ENCODE peak calls at places on chromosomes 13 and 19, in four cellular contexts. L is epithelial cell of proximal tubule, N is mammary epithelial cell, P is pancreas. U is an unnamed sample.
A peak's percentile ranks its signal among the peaks of the same experiment; 100 is the strongest.

GRCh38 chr13:65593298-65593874 is 1636.8 kb downstream of the PCDH9 start:
- DNase-seq in P (no peak), L (no peak), N (no peak), U (no peak)

GRCh38 chr19:10402441-10403038 is 802 bp downstream of the CDC37 start:
- DNase-seq in P (no peak), L (no peak), N (no peak), U (no peak)

GRCh38 chr19:10102787-10103236 is 334 bp upstream of the ANGPTL6 start:
- DNase-seq in L (no peak), N (no peak), P (peak; percentile 5), U (no peak)

GRCh38 chr13:39773833-39774232 is 118.4 kb downstream of the COG6 start:
- DNase-seq in N (no peak), P (no peak), L (no peak), U (no peak)

GRCh38 chr19:6126335-6126974 is 9.0 kb upstream of the ACSBG2 start:
- DNase-seq in P (no peak), L (no peak), N (peak; percentile 71), U (no peak)

GRCh38 chr13:46903748-46904147 is 6.9 kb upstream of the HTR2A start:
- DNase-seq in L (no peak), N (peak; percentile 42), P (no peak), U (no peak)

GRCh38 chr13:63438951-63439350 is 2023.3 kb upstream of the PCDH20 start:
- DNase-seq in L (no peak), N (no peak), P (no peak), U (no peak)

GRCh38 chr19:46656541-46656940 is 4.4 kb downstream of the DACT3 start:
- DNase-seq in L (no peak), P (no peak), N (no peak), U (no peak)

GRCh38 chr13:86403213-86403612 is 604.0 kb upstream of the SLITRK6 start:
- DNase-seq in P (no peak), L (no peak), N (no peak), U (no peak)

GRCh38 chr13:90680826-90681225 is 666.7 kb upstream of the MIR17HG start:
- DNase-seq in P (no peak), L (no peak), N (no peak), U (no peak)

GRCh38 chr13:99075268-99076191 is 97.7 kb upstream of the DOCK9 start:
- DNase-seq in N (no peak), L (no peak), P (no peak), U (peak; percentile 52)

DNA sequence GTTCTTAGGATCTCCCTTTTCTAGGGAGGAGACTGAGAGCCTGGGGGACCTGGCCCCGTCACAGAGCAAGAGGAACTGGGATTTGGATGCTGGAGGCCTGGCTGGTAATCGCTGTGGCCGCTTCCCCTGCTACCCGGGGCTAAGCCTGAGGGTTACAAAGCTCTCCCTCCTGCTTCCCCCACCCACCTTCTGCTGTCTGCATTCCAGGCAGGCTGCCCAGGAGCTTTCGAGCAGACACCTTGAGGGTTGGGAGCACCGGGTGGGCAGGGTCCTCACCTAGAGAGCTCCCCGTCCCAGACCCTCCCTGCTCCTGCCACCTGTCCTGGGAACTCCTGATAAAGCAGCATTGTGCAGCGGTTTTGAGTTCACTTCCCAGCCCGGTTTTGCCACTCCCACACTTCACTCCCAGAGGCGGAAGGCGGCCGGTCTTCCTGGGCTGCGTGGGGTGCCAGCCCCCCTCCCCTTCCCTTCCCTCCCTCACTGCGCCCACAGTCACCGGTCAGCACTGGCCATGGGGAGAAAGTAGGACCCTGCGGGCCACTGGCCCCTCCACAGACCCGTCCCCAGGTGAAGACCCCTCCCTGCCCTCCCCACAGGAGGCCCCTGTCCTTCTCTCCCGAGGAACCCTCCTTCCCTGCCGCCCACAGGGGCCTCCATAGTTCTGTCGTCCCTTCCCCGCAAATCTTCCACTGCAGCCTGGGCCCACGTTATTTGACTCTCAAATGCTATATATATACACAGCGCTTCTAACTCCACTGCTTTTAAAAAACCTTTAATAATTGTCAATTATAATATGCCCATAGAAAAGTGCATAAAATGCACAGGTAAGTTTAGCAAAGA is 8.1 kb downstream of the PAK4 start:
- DNase-seq in L (no peak), P (peak; percentile 82), N (no peak), U (no peak)
- H3K4me3 ChIP-seq in L (no peak overlapping the region), P (no peak overlapping the region), N (no peak overlapping the region), U (no peak overlapping the region)

GRCh38 chr13:29596064-29596418 is 553 bp upstream of the SLC7A1 start:
- DNase-seq in L (no peak), N (no peak), P (no peak), U (no peak)
- H3K4me3 ChIP-seq in L (peak overlapping the region; percentile 69), N (peak overlapping the region; percentile 55), P (peak overlapping the region; percentile 99), U (peak overlapping the region; percentile 63)

DNA sequence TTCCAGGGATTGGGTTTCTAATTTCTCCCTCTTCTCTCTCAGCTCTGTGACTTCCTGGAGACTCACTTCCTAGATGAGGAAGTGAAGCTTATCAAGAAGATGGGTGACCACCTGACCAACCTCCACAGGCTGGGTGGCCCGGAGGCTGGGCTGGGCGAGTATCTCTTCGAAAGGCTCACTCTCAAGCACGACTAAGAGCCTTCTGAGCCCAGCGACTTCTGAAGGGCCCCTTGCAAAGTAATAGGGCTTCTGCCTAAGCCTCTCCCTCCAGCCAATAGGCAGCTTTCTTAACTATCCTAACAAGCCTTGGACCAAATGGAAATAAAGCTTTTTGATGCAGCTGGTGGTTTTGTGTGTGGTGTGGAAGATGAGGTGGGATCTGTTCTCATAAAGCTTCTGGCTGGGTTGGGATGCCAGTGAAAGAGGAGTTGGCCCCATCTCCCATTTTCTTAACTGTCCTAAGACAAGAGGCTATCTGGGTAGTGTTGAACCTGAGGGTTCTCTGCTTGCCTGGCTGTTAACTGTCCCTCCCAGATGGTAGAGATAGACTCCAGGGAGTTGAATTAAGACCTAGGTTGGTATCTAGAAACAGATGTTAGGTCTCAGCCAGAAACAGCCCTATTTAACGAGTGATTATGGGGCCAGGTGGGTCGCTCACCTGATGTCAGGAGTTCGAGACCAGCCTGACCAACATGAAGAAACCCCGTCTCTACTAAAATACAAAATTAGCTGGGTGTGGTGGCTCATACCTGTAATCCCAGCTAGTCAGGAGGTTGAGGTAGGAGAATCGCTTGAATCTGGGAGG is 1.6 kb downstream of the FTL start:
- DNase-seq in P (no peak), L (no peak), N (no peak), U (no peak)
- H3K4me3 ChIP-seq in P (peak overlapping the region; percentile 82), L (peak overlapping the region; percentile 96), N (peak overlapping the region; percentile 52), U (peak overlapping the region; percentile 85)

GRCh38 chr19:51271015-51271600 is 20.2 kb downstream of the SIGLECL1 start:
- DNase-seq in L (no peak), P (no peak), N (no peak), U (no peak)
- H3K4me3 ChIP-seq in L (no peak overlapping the region), P (no peak overlapping the region), N (no peak overlapping the region), U (no peak overlapping the region)

U was measured in CD4-positive, CD25-positive, alpha-beta regulatory T cell.